ENCODE peak calls at places on chromosomes 12 and 14, in six cellular contexts. One of them, this sample, is unnamed.

GRCh38 chr12:87305481-87305880 is 723.7 kb downstream of the C12orf50 start:
- DNase-seq in mucosa of descending colon: no peak
- DNase-seq in CD8-positive, alpha-beta T cell: no peak
- DNase-seq in ovary: no peak
- DNase-seq in uterus: no peak
- DNase-seq in sigmoid colon: no peak
- DNase-seq in this sample: no peak

GRCh38 chr12:52975820-52976573 is 27.1 kb downstream of the KRT18 start:
- DNase-seq in uterus: no peak
- DNase-seq in CD8-positive, alpha-beta T cell: no peak
- DNase-seq in mucosa of descending colon: peak; percentile 66
- DNase-seq in sigmoid colon: no peak
- DNase-seq in ovary: no peak
- DNase-seq in this sample: peak; percentile 81

GRCh38 chr14:69539631-69540410 is 34.9 kb downstream of the CCDC177 start:
- DNase-seq in mucosa of descending colon: no peak
- DNase-seq in sigmoid colon: no peak
- DNase-seq in ovary: no peak
- DNase-seq in CD8-positive, alpha-beta T cell: no peak
- DNase-seq in uterus: no peak
- DNase-seq in this sample: peak; percentile 77

GRCh38 chr14:91980157-91980556 is 32.7 kb upstream of the FBLN5 start:
- DNase-seq in mucosa of descending colon: no peak
- DNase-seq in sigmoid colon: no peak
- DNase-seq in CD8-positive, alpha-beta T cell: no peak
- DNase-seq in uterus: no peak
- DNase-seq in ovary: no peak
- DNase-seq in this sample: peak; percentile 86

GRCh38 chr14:63867926-63868921 is 15.4 kb downstream of the SYNE2 start:
- DNase-seq in CD8-positive, alpha-beta T cell: no peak
- DNase-seq in uterus: no peak
- DNase-seq in ovary: no peak
- DNase-seq in sigmoid colon: no peak
- DNase-seq in mucosa of descending colon: no peak
- DNase-seq in this sample: peak; percentile 38

GRCh38 chr12:2324375-2324774 is 271.6 kb downstream of the CACNA1C start:
- DNase-seq in uterus: no peak
- DNase-seq in CD8-positive, alpha-beta T cell: no peak
- DNase-seq in ovary: no peak
- DNase-seq in sigmoid colon: peak; percentile 81
- DNase-seq in mucosa of descending colon: peak; percentile 67
- DNase-seq in this sample: no peak

GRCh38 chr14:65949711-65950516 is 536.3 kb upstream of the CCDC196 start:
- DNase-seq in ovary: peak; percentile 19
- DNase-seq in mucosa of descending colon: no peak
- DNase-seq in uterus: peak; percentile 24
- DNase-seq in sigmoid colon: peak; percentile 72
- DNase-seq in CD8-positive, alpha-beta T cell: peak; percentile 34
- DNase-seq in this sample: peak; percentile 4

GRCh38 chr12:98424726-98425401 is 90.5 kb upstream of the TMPO start:
- DNase-seq in CD8-positive, alpha-beta T cell: peak; percentile 37
- DNase-seq in uterus: peak; percentile 51
- DNase-seq in ovary: peak; percentile 69
- DNase-seq in sigmoid colon: no peak
- DNase-seq in mucosa of descending colon: no peak
- DNase-seq in this sample: peak; percentile 94

GRCh38 chr12:46858368-46858767 is 32.6 kb upstream of the SLC38A4 start:
- DNase-seq in uterus: no peak
- DNase-seq in sigmoid colon: no peak
- DNase-seq in mucosa of descending colon: no peak
- DNase-seq in CD8-positive, alpha-beta T cell: no peak
- DNase-seq in ovary: no peak
- DNase-seq in this sample: no peak

GRCh38 chr12:3304436-3305135 is 186.4 kb upstream of the PRMT8 start:
- DNase-seq in ovary: no peak
- DNase-seq in uterus: no peak
- DNase-seq in sigmoid colon: no peak
- DNase-seq in mucosa of descending colon: no peak
- DNase-seq in CD8-positive, alpha-beta T cell: no peak
- DNase-seq in this sample: peak; percentile 51

GRCh38 chr14:89617471-89618291 is 200.6 kb upstream of the FOXN3 start:
- DNase-seq in CD8-positive, alpha-beta T cell: peak; percentile 35
- DNase-seq in ovary: peak; percentile 37
- DNase-seq in mucosa of descending colon: no peak
- DNase-seq in uterus: no peak
- DNase-seq in sigmoid colon: no peak
- DNase-seq in this sample: peak; percentile 52

GRCh38 chr14:21384494-21384851 is 654 bp upstream of the SUPT16H start:
- DNase-seq in mucosa of descending colon: no peak
- DNase-seq in CD8-positive, alpha-beta T cell: no peak
- DNase-seq in uterus: no peak
- DNase-seq in sigmoid colon: no peak
- DNase-seq in ovary: no peak
- DNase-seq in this sample: no peak

GRCh38 chr14:49620182-49621113 is at the start of the genes MGAT2 and RPL36AL:
- DNase-seq in sigmoid colon: peak; percentile 99
- DNase-seq in CD8-positive, alpha-beta T cell: peak; percentile 90
- DNase-seq in mucosa of descending colon: peak; percentile 99
- DNase-seq in uterus: peak; percentile 98
- DNase-seq in ovary: peak; percentile 99
- DNase-seq in this sample: peak; percentile 99

GRCh38 chr14:49623941-49624806 is 3.6 kb downstream of the MGAT2 start:
- DNase-seq in uterus: no peak
- DNase-seq in mucosa of descending colon: peak; percentile 21
- DNase-seq in ovary: no peak
- DNase-seq in sigmoid colon: no peak
- DNase-seq in CD8-positive, alpha-beta T cell: no peak
- DNase-seq in this sample: no peak

GRCh38 chr14:49621114-49621881 is 699 bp downstream of the MGAT2 start:
- DNase-seq in sigmoid colon: peak; percentile 86
- DNase-seq in uterus: peak; percentile 52
- DNase-seq in CD8-positive, alpha-beta T cell: no peak
- DNase-seq in ovary: peak; percentile 66
- DNase-seq in mucosa of descending colon: peak; percentile 89
- DNase-seq in this sample: peak; percentile 49

GRCh38 chr14:49623387-49623786 is 2.8 kb downstream of the MGAT2 start:
- DNase-seq in uterus: no peak
- DNase-seq in mucosa of descending colon: no peak
- DNase-seq in CD8-positive, alpha-beta T cell: no peak
- DNase-seq in ovary: no peak
- DNase-seq in sigmoid colon: no peak
- DNase-seq in this sample: no peak

GRCh38 chr14:49622022-49622607 is 1.5 kb downstream of the MGAT2 start:
- DNase-seq in ovary: no peak
- DNase-seq in mucosa of descending colon: no peak
- DNase-seq in uterus: no peak
- DNase-seq in CD8-positive, alpha-beta T cell: no peak
- DNase-seq in sigmoid colon: no peak
- DNase-seq in this sample: no peak
- H3K4me3 ChIP-seq in ovary: peak overlapping the region; percentile 87
- H3K4me3 ChIP-seq in mucosa of descending colon: no peak overlapping the region
- H3K4me3 ChIP-seq in uterus: peak overlapping the region; percentile 92
- H3K4me3 ChIP-seq in CD8-positive, alpha-beta T cell: peak overlapping the region; percentile 95
- H3K4me3 ChIP-seq in sigmoid colon: peak overlapping the region; percentile 77
- H3K4me3 ChIP-seq in this sample: peak overlapping the region; percentile 88

GRCh38 chr12:90441431-90441830 is 513.5 kb downstream of the CCER1 start:
- DNase-seq in uterus: no peak
- DNase-seq in sigmoid colon: no peak
- DNase-seq in CD8-positive, alpha-beta T cell: no peak
- DNase-seq in mucosa of descending colon: no peak
- DNase-seq in ovary: no peak
- DNase-seq in this sample: no peak
- TF ChIP-seq CTCF in uterus: no peak
- TF ChIP-seq CTCF in sigmoid colon: no peak
- TF ChIP-seq CTCF in CD8-positive, alpha-beta T cell: no peak
- TF ChIP-seq CTCF in mucosa of descending colon: no peak
- TF ChIP-seq CTCF in ovary: no peak
- TF ChIP-seq CTCF in this sample: no peak

DNA sequence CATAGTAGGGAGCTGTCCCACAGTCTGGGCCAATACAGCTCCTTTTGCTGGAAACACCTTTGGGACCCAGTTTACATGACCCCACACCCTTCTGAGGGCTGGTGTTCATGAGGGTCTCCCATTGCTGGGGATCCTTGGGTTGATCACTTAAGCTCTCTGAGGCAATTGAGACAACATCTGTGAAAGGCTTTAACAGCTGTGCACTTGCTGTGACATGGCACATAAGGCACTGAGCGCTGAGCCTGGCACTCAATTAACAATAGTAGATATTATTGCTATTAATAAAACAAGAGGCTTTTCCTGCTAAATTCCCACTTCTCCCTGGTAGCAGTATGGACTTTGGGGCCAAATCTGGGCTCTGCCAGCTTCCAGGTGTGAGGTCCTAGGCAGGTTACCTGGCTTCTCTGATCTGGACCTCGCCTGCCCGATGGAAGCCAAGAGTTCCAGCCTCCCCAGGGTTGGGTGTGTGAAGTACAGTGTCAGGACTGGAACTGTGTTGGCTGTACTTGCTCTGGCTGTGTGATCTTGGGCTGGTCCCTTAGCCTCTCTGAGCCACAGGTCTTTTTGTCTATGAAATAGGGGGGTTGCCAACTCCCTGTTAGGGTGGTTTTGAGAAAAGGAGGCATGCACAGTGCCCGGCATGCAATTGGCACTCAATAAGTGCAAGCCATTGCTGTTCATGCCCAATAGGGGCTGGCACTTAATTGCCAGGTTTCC is 3.1 kb downstream of the SH2B3 start:
- DNase-seq in mucosa of descending colon: no peak
- DNase-seq in sigmoid colon: no peak
- DNase-seq in ovary: no peak
- DNase-seq in uterus: no peak
- DNase-seq in CD8-positive, alpha-beta T cell: no peak
- DNase-seq in this sample: no peak
- H3K4me3 ChIP-seq in mucosa of descending colon: no peak overlapping the region
- H3K4me3 ChIP-seq in sigmoid colon: no peak overlapping the region
- H3K4me3 ChIP-seq in ovary: no peak overlapping the region
- H3K4me3 ChIP-seq in uterus: no peak overlapping the region
- H3K4me3 ChIP-seq in CD8-positive, alpha-beta T cell: peak overlapping the region; percentile 33
- H3K4me3 ChIP-seq in this sample: peak overlapping the region; percentile 27

GRCh38 chr12:82124711-82125110 is 233.5 kb downstream of the CCDC59 start:
- DNase-seq in CD8-positive, alpha-beta T cell: no peak
- DNase-seq in sigmoid colon: no peak
- DNase-seq in uterus: no peak
- DNase-seq in mucosa of descending colon: no peak
- DNase-seq in ovary: no peak
- DNase-seq in this sample: peak; percentile 0
- TF ChIP-seq CTCF in CD8-positive, alpha-beta T cell: no peak
- TF ChIP-seq CTCF in sigmoid colon: no peak
- TF ChIP-seq CTCF in uterus: no peak
- TF ChIP-seq CTCF in mucosa of descending colon: no peak
- TF ChIP-seq CTCF in ovary: no peak
- TF ChIP-seq CTCF in this sample: no peak

GRCh38 chr12:131131808-131132117 is 178.1 kb downstream of the ADGRD1 start:
- DNase-seq in ovary: no peak
- DNase-seq in mucosa of descending colon: peak; percentile 33
- DNase-seq in CD8-positive, alpha-beta T cell: no peak
- DNase-seq in uterus: no peak
- DNase-seq in sigmoid colon: peak; percentile 59
- DNase-seq in this sample: no peak
- H3K4me3 ChIP-seq in ovary: no peak overlapping the region
- H3K4me3 ChIP-seq in mucosa of descending colon: no peak overlapping the region
- H3K4me3 ChIP-seq in CD8-positive, alpha-beta T cell: no peak overlapping the region
- H3K4me3 ChIP-seq in uterus: no peak overlapping the region
- H3K4me3 ChIP-seq in sigmoid colon: no peak overlapping the region
- H3K4me3 ChIP-seq in this sample: no peak overlapping the region

GRCh38 chr12:131323879-131324278 is 370.2 kb downstream of the ADGRD1 start:
- DNase-seq in ovary: no peak
- DNase-seq in sigmoid colon: no peak
- DNase-seq in mucosa of descending colon: no peak
- DNase-seq in uterus: no peak
- DNase-seq in CD8-positive, alpha-beta T cell: no peak
- DNase-seq in this sample: no peak
- TF ChIP-seq CTCF in ovary: no peak
- TF ChIP-seq CTCF in sigmoid colon: no peak
- TF ChIP-seq CTCF in mucosa of descending colon: no peak
- TF ChIP-seq CTCF in uterus: no peak
- TF ChIP-seq CTCF in CD8-positive, alpha-beta T cell: no peak
- TF ChIP-seq CTCF in this sample: no peak